ENCODE peak calls at places on chromosomes 4 and X, in seven cellular contexts. S is K562, R is HCT116, L is endothelial cell of umbilical vein, C is GM12878, Z is GM23338, F is HepG2. A is an unnamed sample.

GRCh38 chr4:88119951-88120350 is 38.5 kb downstream of the ABCG2 start:
- DNase-seq in S (no peak), R (no peak), L (no peak), C (no peak), Z (no peak), F (no peak), A (no peak)

GRCh38 chr4:24228692-24229091 is 338.8 kb upstream of the PPARGC1A start:
- DNase-seq in S (no peak), R (no peak), L (no peak), C (no peak), Z (no peak), F (no peak), A (no peak)

GRCh38 chrX:49878128-49878833 is 1.0 kb upstream of the USP27X start:
- DNase-seq in S (peak; percentile 11), R (no peak), L (no peak), C (no peak), Z (no peak), F (no peak), A (no peak)

GRCh38 chr4:78091534-78091933 is 34.4 kb downstream of the FRAS1 start:
- DNase-seq in S (no peak), R (no peak), L (no peak), C (no peak), Z (no peak), F (no peak), A (no peak)

GRCh38 chrX:39869846-39870601 is 227.7 kb downstream of the BCOR start:
- DNase-seq in S (peak; percentile 50), R (no peak), L (peak; percentile 20), C (no peak), Z (no peak), F (no peak), A (no peak)

GRCh38 chr4:7877131-7877530 is 62.5 kb downstream of the AFAP1 start:
- DNase-seq in S (no peak), R (no peak), L (no peak), C (no peak), Z (no peak), F (no peak), A (no peak)

GRCh38 chr4:85556293-85556692 is 81.3 kb downstream of the ARHGAP24 start:
- DNase-seq in S (no peak), R (no peak), L (no peak), C (peak; percentile 25), Z (no peak), F (no peak), A (no peak)

GRCh38 chrX:154351183-154352011 is 23.0 kb downstream of the FLNA start:
- DNase-seq in S (no peak), R (no peak), L (no peak), C (no peak), Z (no peak), F (no peak), A (no peak)

GRCh38 chr4:36081185-36081584 is 163.1 kb downstream of the ARAP2 start:
- DNase-seq in S (no peak), R (no peak), L (no peak), C (peak; percentile 53), Z (no peak), F (no peak), A (no peak)

GRCh38 chrX:134622813-134623185 is 35.5 kb downstream of the PLAC1 start:
- DNase-seq in S (no peak), R (no peak), L (no peak), C (no peak), Z (no peak), F (no peak), A (no peak)

GRCh38 chr4:158094413-158095110 is 78.3 kb downstream of the GASK1B start:
- DNase-seq in S (no peak), R (peak; percentile 96), L (peak; percentile 70), C (no peak), Z (peak; percentile 17), F (peak; percentile 61), A (no peak)

GRCh38 chr4:13545394-13545808 is 1.1 kb upstream of the NKX3-2 start:
- DNase-seq in S (no peak), R (no peak), L (no peak), C (no peak), Z (no peak), F (no peak), A (no peak)

GRCh38 chr4:13547563-13548041 is 3.3 kb upstream of the NKX3-2 start:
- DNase-seq in S (no peak), R (no peak), L (no peak), C (no peak), Z (peak; percentile 75), F (no peak), A (no peak)

GRCh38 chr4:13544556-13545393 is 467 bp upstream of the NKX3-2 start:
- DNase-seq in S (peak; percentile 93), R (peak; percentile 81), L (peak; percentile 60), C (no peak), Z (peak; percentile 98), F (peak; percentile 66), A (no peak)

GRCh38 chr4:13546855-13547562 is 2.7 kb upstream of the NKX3-2 start:
- DNase-seq in S (no peak), R (no peak), L (no peak), C (no peak), Z (peak; percentile 80), F (no peak), A (no peak)

GRCh38 chr4:13546374-13546854 is 2.1 kb upstream of the NKX3-2 start:
- DNase-seq in S (no peak), R (no peak), L (no peak), C (no peak), Z (peak; percentile 43), F (no peak), A (no peak)
- TF ChIP-seq EZH2 in S (no peak), R (no peak), L (no peak), C (no peak), Z (no peak), F (no peak), A (no peak)

DNA sequence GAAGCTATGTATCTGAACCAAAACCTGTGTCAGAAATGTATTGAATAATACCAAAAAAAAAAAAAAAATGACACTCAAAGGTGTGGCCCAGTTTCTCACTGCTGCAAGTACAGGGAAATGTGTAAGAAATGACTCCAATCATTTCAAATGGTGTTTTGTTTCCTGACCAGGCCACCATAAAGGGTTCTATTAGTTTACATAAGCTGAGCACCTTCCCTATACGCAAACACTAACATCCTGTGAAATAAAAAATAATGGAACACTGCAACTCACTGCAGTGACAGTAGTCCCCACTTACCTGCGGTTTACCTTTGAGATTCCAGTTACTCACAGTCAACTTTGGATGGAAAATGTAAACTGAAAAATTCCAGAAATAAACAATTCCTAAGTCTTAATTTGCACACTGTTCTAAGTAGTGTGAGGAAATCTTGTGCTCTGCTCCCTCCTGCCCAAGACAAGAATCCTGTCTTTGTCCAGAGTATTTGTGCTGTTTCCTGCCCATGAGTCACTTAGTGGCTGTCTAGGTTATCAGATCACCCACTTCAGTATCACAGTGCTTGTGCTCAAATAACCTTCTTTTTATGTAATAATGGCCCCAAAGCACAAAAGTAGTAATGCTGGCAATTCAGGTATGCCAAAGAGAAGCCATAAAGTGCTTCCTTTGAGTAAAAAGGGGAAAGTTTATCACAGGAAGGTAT is 265.3 kb downstream of the RCHY1 start:
- DNase-seq in S (no peak), R (no peak), L (peak; percentile 61), C (no peak), Z (no peak), F (no peak), A (no peak)
- TF ChIP-seq POLR2AphosphoS5 in S (no peak), R (no peak), L (no peak), C (no peak), Z (no peak), F (no peak), A (no peak)

GRCh38 chr4:83535945-83536648 is at the start of gene GPAT3:
- DNase-seq in S (peak; percentile 73), R (peak; percentile 75), L (peak; percentile 44), C (no peak), Z (peak; percentile 71), F (peak; percentile 64), A (no peak)
- TF ChIP-seq EZH2 in S (no peak), R (no peak), L (no peak), C (no peak), Z (peak; percentile 64), F (no peak), A (no peak)

GRCh38 chrX:140563893-140564292 is 59.0 kb upstream of the SOX3 start:
- DNase-seq in S (no peak), R (no peak), L (no peak), C (no peak), Z (no peak), F (no peak), A (no peak)
- TF ChIP-seq POLR2AphosphoS5 in S (no peak), R (no peak), L (no peak), C (no peak), Z (no peak), F (no peak), A (no peak)

GRCh38 chr4:1404573-1405248 is 1.5 kb downstream of the NKX1-1 start:
- DNase-seq in S (no peak), R (no peak), L (no peak), C (no peak), Z (peak; percentile 58), F (no peak), A (no peak)

GRCh38 chr4:1402516-1403101 is 3.6 kb downstream of the NKX1-1 start:
- DNase-seq in S (no peak), R (no peak), L (no peak), C (no peak), Z (peak; percentile 63), F (no peak), A (no peak)

GRCh38 chr4:1405249-1405635 is 1.0 kb downstream of the NKX1-1 start:
- DNase-seq in S (no peak), R (no peak), L (no peak), C (no peak), Z (no peak), F (no peak), A (no peak)

GRCh38 chr4:1403177-1403583 is 3.1 kb downstream of the NKX1-1 start:
- DNase-seq in S (no peak), R (no peak), L (no peak), C (no peak), Z (peak; percentile 67), F (no peak), A (no peak)

DNA sequence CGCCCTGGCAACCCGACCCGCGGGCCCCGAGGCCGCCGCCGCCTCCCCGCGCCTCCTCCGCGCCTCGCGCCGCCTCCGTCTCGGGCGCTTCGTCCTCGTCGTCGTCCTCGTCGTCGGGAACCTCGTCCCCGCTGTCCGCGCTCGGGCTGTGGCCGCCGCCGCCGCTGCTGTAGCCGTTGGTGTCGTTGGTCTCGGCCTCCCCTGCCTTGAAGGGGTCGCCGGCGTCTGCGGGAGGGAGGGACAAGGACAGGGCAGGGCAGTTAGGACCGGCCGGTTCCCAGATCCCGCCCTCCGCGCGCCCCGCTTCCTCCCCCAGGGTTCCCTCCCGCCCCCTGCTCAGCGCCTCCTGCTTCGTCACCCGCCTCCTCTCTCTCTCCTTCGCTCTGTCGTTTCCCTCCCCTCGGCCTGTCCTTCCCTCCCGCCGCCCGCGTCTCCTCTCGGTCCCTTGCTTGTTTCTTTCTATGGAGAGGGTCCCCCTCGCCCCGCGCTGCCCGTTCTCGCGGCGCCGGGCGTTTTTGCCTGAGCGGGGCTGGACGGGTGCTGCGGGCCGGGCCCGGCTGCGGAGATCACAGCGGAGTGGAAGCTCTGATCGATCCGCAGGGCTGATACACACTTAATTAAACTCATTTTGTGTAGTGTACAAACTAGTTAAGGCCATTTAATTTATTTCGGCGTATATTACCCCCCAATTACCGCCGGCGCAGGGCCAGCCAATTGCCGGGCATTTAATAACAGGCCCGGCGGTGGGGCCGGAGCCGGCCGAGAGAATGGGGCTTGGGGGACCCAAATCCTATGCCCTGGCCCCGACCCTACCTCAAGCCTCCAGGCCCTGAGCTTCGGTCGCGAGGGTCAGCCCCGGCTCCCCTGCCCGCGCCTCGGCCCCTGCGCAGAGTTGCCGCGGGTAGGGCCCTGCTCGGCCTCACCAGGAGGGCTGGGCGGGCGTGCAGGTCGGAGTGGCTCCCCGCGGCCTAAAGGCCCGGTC is 2.4 kb downstream of the NKX1-1 start:
- DNase-seq in S (no peak), R (no peak), L (no peak), C (no peak), Z (peak; percentile 56), F (no peak), A (no peak)
- TF ChIP-seq EZH2 in S (no peak), R (no peak), L (peak; percentile 80), C (no peak), Z (peak; percentile 100), F (no peak), A (peak; percentile 95)

GRCh38 chr4:180741703-180742102 is 1501.5 kb upstream of the TENM3 start:
- DNase-seq in S (no peak), R (no peak), L (no peak), C (no peak), Z (no peak), F (no peak), A (no peak)
- TF ChIP-seq POLR2AphosphoS5 in S (no peak), R (no peak), L (no peak), C (no peak), Z (no peak), F (no peak), A (no peak)